ENCODE peak calls at places on chromosome 21, in nine cellular contexts. Q is CD8-positive, alpha-beta T cell; D is progenitor cell of endocrine pancreas; K is fibroblast of mammary gland; N is psoas muscle; I is heart right ventricle; Y is pancreas; G is endothelial cell; U is left ventricle myocardium inferior. H is an unnamed sample.

GRCh38 chr21:16181024-16181423 is 451.2 kb downstream of the USP25 start:
- DNase-seq in G (no peak), N (no peak), I (no peak), Y (no peak), D (no peak), K (peak; percentile 33), Q (no peak), U (no peak), H (no peak)

GRCh38 chr21:14734833-14735232 is 188.7 kb upstream of the SAMSN1 start:
- DNase-seq in Q (no peak), N (no peak), I (no peak), G (no peak), K (no peak), U (no peak), D (no peak), Y (no peak), H (no peak)

GRCh38 chr21:42036313-42036712 is 26.2 kb upstream of the ZBTB21 start:
- DNase-seq in K (no peak), G (no peak), Q (no peak), U (no peak), I (no peak), Y (no peak), D (no peak), N (no peak), H (no peak)

GRCh38 chr21:45384656-45385548 is 20.1 kb upstream of the COL18A1 start:
- DNase-seq in Q (no peak), D (no peak), K (no peak), N (peak; percentile 6), I (no peak), Y (no peak), G (no peak), U (no peak), H (no peak)

GRCh38 chr21:33909756-33910155 is 5.8 kb downstream of the ATP5PO start:
- DNase-seq in I (no peak), U (no peak), Q (no peak), G (no peak), D (no peak), Y (no peak), N (no peak), K (no peak), H (no peak)

GRCh38 chr21:35256468-35256988 is 207.4 kb upstream of the RUNX1 start:
- DNase-seq in K (peak; percentile 98), N (peak; percentile 91), I (peak; percentile 83), U (peak; percentile 81), D (no peak), Q (no peak), Y (peak; percentile 80), G (no peak), H (no peak)

GRCh38 chr21:34722684-34723300 is 54.0 kb downstream of the CLIC6 start:
- DNase-seq in K (no peak), D (peak; percentile 15), G (peak; percentile 34), Y (no peak), U (no peak), N (no peak), Q (no peak), I (no peak), H (peak; percentile 37)

GRCh38 chr21:33543505-33544129 is 779 bp downstream of the SON start:
- DNase-seq in N (peak; percentile 76), Q (no peak), I (peak; percentile 81), G (peak; percentile 80), U (peak; percentile 71), Y (peak; percentile 83), D (peak; percentile 56), K (peak; percentile 62), H (peak; percentile 85)

GRCh38 chr21:45209046-45209445 is 78.6 kb downstream of the POFUT2 start:
- DNase-seq in Q (no peak), N (no peak), K (peak; percentile 77), I (no peak), Y (no peak), U (no peak), G (no peak), D (no peak), H (no peak)

GRCh38 chr21:26177187-26177586 is 6.6 kb upstream of the APP start:
- DNase-seq in I (peak; percentile 28), K (no peak), U (peak; percentile 24), N (no peak), Y (no peak), Q (no peak), G (no peak), D (no peak), H (no peak)

GRCh38 chr21:41326414-41327080 is 9.9 kb downstream of the FAM3B start:
- DNase-seq in N (no peak), I (no peak), G (no peak), U (no peak), Y (peak; percentile 73), K (no peak), Q (no peak), D (no peak), H (no peak)

GRCh38 chr21:26888256-26888655 is 43.0 kb upstream of the ADAMTS1 start:
- DNase-seq in I (no peak), D (no peak), Q (no peak), N (no peak), K (no peak), U (no peak), Y (no peak), G (no peak), H (no peak)

GRCh38 chr21:29943885-29944284 is 4.1 kb upstream of the GRIK1 start:
- DNase-seq in I (no peak), K (peak; percentile 2), Q (no peak), U (no peak), Y (no peak), G (peak; percentile 24), D (no peak), N (no peak), H (no peak)
- TF ChIP-seq CTCF in I (no peak), K (peak; percentile 27), Q (no peak), U (peak; percentile 30), Y (no peak), G (no peak), D (peak; percentile 20), N (no peak), H (peak; percentile 26)

GRCh38 chr21:46421191-46421750 is 37.4 kb upstream of the DIP2A start:
- DNase-seq in Y (no peak), D (no peak), U (no peak), Q (no peak), I (no peak), K (no peak), N (peak; percentile 10), G (no peak), H (no peak)
- TF ChIP-seq CTCF in Y (no peak), D (no peak), U (no peak), Q (no peak), I (no peak), K (no peak), N (no peak), G (no peak), H (no peak)

GRCh38 chr21:39854572-39854971 is 12.7 kb upstream of the PCP4 start:
- DNase-seq in U (no peak), G (no peak), K (no peak), D (no peak), Q (no peak), I (no peak), N (no peak), Y (no peak), H (no peak)
- TF ChIP-seq CTCF in U (no peak), G (no peak), K (no peak), D (no peak), Q (no peak), I (no peak), N (no peak), Y (no peak), H (no peak)

GRCh38 chr21:39582749-39583148 is 30.0 kb upstream of the B3GALT5 start:
- DNase-seq in D (no peak), U (no peak), N (no peak), K (no peak), Y (no peak), I (no peak), Q (no peak), G (no peak), H (no peak)

GRCh38 chr21:39576518-39577128 is 36.1 kb upstream of the B3GALT5 start:
- DNase-seq in N (no peak), I (no peak), K (no peak), Q (no peak), U (no peak), G (no peak), Y (no peak), D (no peak), H (no peak)

GRCh38 chr21:39580744-39581143 is 32.0 kb upstream of the B3GALT5 start:
- DNase-seq in K (no peak), G (no peak), D (no peak), Q (no peak), N (no peak), Y (no peak), U (no peak), I (no peak), H (no peak)

GRCh38 chr21:39579734-39580332 is 32.9 kb upstream of the B3GALT5 start:
- DNase-seq in N (no peak), Q (no peak), G (no peak), I (no peak), Y (no peak), U (no peak), K (no peak), D (no peak), H (no peak)

DNA sequence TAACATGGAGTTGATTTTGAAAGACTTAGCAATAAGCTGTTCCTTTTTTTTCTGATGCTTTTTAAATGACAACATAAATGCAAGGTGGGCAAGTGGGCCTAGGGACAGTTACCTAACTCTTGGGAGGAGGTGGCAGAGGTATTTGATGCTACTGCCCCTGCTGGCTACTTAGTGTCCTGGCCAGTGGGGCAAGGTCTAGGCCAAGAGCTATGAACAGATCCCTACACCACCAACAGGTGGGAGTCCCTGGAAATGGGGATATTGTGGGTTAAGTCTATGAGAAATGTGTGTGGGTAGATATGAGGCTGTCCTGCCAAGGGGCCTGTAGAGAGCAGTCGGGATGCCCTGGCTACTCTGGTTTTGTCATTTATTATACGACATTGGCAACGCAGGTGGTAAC is 31.3 kb upstream of the B3GALT5 start:
- DNase-seq in Q (no peak), Y (no peak), D (no peak), U (no peak), I (no peak), K (no peak), N (no peak), G (no peak), H (no peak)
- TF ChIP-seq CTCF in Q (no peak), Y (no peak), D (peak; percentile 23), U (no peak), I (no peak), K (no peak), N (no peak), G (no peak), H (no peak)

GRCh38 chr21:31213787-31214186 is 130.3 kb downstream of the TIAM1 start:
- DNase-seq in I (no peak), U (no peak), G (no peak), D (no peak), Q (no peak), K (no peak), Y (no peak), N (no peak), H (no peak)
- TF ChIP-seq CTCF in I (no peak), U (no peak), G (no peak), D (no peak), Q (peak; percentile 25), K (no peak), Y (no peak), N (no peak), H (no peak)

H was measured in nephron progenitor cell.